ENCODE peak calls at places on chromosomes 11 and 22, in nine cellular contexts. F, T, P, V, Z, I, O, Q and B are unnamed samples.

GRCh38 chr22:36134167-36134566 is 26.4 kb downstream of the APOL3 start:
- DNase-seq in O (no peak), Q (no peak), I (no peak), T (no peak), P (no peak), Z (no peak), F (no peak), V (no peak), B (no peak)

GRCh38 chr11:1672613-1673400 is 24.2 kb upstream of the KRTAP5-6 start:
- DNase-seq in I (no peak), F (no peak), Z (no peak), Q (no peak), P (no peak), T (no peak), O (no peak), V (no peak), B (no peak)

GRCh38 chr11:69013009-69013951 is at the start of gene MRGPRF:
- DNase-seq in P (peak; percentile 20), O (no peak), Q (peak; percentile 89), V (peak; percentile 84), I (no peak), T (peak; percentile 53), F (peak; percentile 90), Z (no peak), B (no peak)

GRCh38 chr11:113249491-113249763 is 65.0 kb upstream of the TTC12 start:
- DNase-seq in P (no peak), V (no peak), O (no peak), I (no peak), Z (no peak), Q (peak; percentile 5), T (no peak), F (no peak), B (no peak)

GRCh38 chr11:111515591-111515990 is 1.0 kb downstream of the HOATZ start:
- DNase-seq in F (no peak), O (no peak), V (no peak), P (no peak), I (no peak), Z (no peak), T (no peak), Q (no peak), B (no peak)

GRCh38 chr11:119195680-119196079 is 10.4 kb downstream of the NHERF4 start:
- DNase-seq in V (peak; percentile 7), I (no peak), Q (peak; percentile 51), T (no peak), F (peak; percentile 92), O (peak; percentile 58), P (peak; percentile 69), Z (no peak), B (peak; percentile 30)

GRCh38 chr22:42742940-42743339 is 22.3 kb upstream of the A4GALT start:
- DNase-seq in I (no peak), Z (no peak), V (no peak), O (no peak), P (no peak), T (no peak), Q (peak; percentile 53), F (peak; percentile 93), B (no peak)

GRCh38 chr11:43969543-43969942 is 27.1 kb downstream of the C11orf96 start:
- DNase-seq in T (no peak), Q (peak; percentile 56), P (peak; percentile 32), V (no peak), F (no peak), I (no peak), Z (no peak), O (peak; percentile 64), B (no peak)

GRCh38 chr22:36201630-36202312 is at the start of gene APOL4:
- DNase-seq in I (no peak), Q (peak; percentile 59), V (no peak), T (peak; percentile 14), F (peak; percentile 59), P (no peak), Z (no peak), O (no peak), B (no peak)

GRCh38 chr22:49296561-49296960 is 531.1 kb downstream of the BRD1 start:
- DNase-seq in T (no peak), O (no peak), V (no peak), Z (no peak), F (no peak), Q (no peak), P (no peak), I (no peak), B (no peak)

GRCh38 chr11:13970986-13971385 is 8.5 kb downstream of the SPON1 start:
- DNase-seq in F (peak; percentile 5), Q (peak; percentile 30), P (no peak), O (peak; percentile 55), Z (no peak), V (no peak), T (peak; percentile 63), I (no peak), B (peak; percentile 53)

GRCh38 chr11:17479284-17480214 is 2.9 kb upstream of the ABCC8 start:
- DNase-seq in Q (no peak), T (peak; percentile 68), V (no peak), P (no peak), I (no peak), O (peak; percentile 76), F (peak; percentile 24), Z (no peak), B (peak; percentile 47)

GRCh38 chr22:44998296-44998695 is 11.5 kb downstream of the PHF21B start:
- DNase-seq in I (no peak), Z (no peak), P (no peak), V (no peak), F (no peak), T (no peak), O (no peak), Q (no peak), B (no peak)

GRCh38 chr11:70742553-70743291 is 344.4 kb downstream of the CTTN start:
- DNase-seq in O (peak; percentile 84), P (no peak), V (no peak), Z (no peak), Q (no peak), F (no peak), I (no peak), T (peak; percentile 14), B (no peak)